ENCODE peak calls at places on chromosomes 12 and 14, in nine cellular contexts. One of them, this sample, is unnamed.

GRCh38 chr12:96478011-96478410 is 11.4 kb upstream of the CFAP54 start:
- DNase-seq in activated T-helper 1 cell treated with anti-CD3 and anti-CD28 coated beads, Interleukin-12 subunit alpha, Interleukin-12 subunit beta, Interleukin-2, Interleukin-4 antibody, amounts not matched to agents 30 ng/mL and 10 ng/mL and 1 ng/mL, durations not matched to agents 14 hours and 24 hours and 36 hours: no peak
- DNase-seq in MCF 10A: no peak
- DNase-seq in KBM-7: no peak
- DNase-seq in astrocyte of the spinal cord: no peak
- DNase-seq in iris pigment epithelial cell: no peak
- DNase-seq in GM04504: no peak
- DNase-seq in OCI-LY7: no peak
- DNase-seq in HT1080: no peak
- DNase-seq in this sample: no peak

GRCh38 chr14:35042632-35043031 is 3.4 kb upstream of the FAM177A1 start:
- DNase-seq in activated T-helper 1 cell treated with anti-CD3 and anti-CD28 coated beads, Interleukin-12 subunit alpha, Interleukin-12 subunit beta, Interleukin-2, Interleukin-4 antibody, amounts not matched to agents 30 ng/mL and 10 ng/mL and 1 ng/mL, durations not matched to agents 14 hours and 24 hours and 36 hours: no peak
- DNase-seq in MCF 10A: no peak
- DNase-seq in KBM-7: no peak
- DNase-seq in astrocyte of the spinal cord: no peak
- DNase-seq in iris pigment epithelial cell: no peak
- DNase-seq in GM04504: no peak
- DNase-seq in OCI-LY7: no peak
- DNase-seq in HT1080: no peak
- DNase-seq in this sample: no peak

GRCh38 chr12:29346764-29347421 is 34.1 kb downstream of the ERGIC2 start:
- DNase-seq in activated T-helper 1 cell treated with anti-CD3 and anti-CD28 coated beads, Interleukin-12 subunit alpha, Interleukin-12 subunit beta, Interleukin-2, Interleukin-4 antibody, amounts not matched to agents 30 ng/mL and 10 ng/mL and 1 ng/mL, durations not matched to agents 14 hours and 24 hours and 36 hours: no peak
- DNase-seq in MCF 10A: no peak
- DNase-seq in KBM-7: no peak
- DNase-seq in astrocyte of the spinal cord: peak
- DNase-seq in iris pigment epithelial cell: peak
- DNase-seq in GM04504: no peak
- DNase-seq in OCI-LY7: no peak
- DNase-seq in HT1080: no peak
- DNase-seq in this sample: no peak

GRCh38 chr14:72666610-72667009 is 227.3 kb downstream of the DPF3 start:
- DNase-seq in activated T-helper 1 cell treated with anti-CD3 and anti-CD28 coated beads, Interleukin-12 subunit alpha, Interleukin-12 subunit beta, Interleukin-2, Interleukin-4 antibody, amounts not matched to agents 30 ng/mL and 10 ng/mL and 1 ng/mL, durations not matched to agents 14 hours and 24 hours and 36 hours: no peak
- DNase-seq in MCF 10A: peak
- DNase-seq in KBM-7: no peak
- DNase-seq in astrocyte of the spinal cord: peak
- DNase-seq in iris pigment epithelial cell: peak
- DNase-seq in GM04504: no peak
- DNase-seq in OCI-LY7: no peak
- DNase-seq in HT1080: peak
- DNase-seq in this sample: peak

GRCh38 chr12:113852273-113852672 is 113.9 kb downstream of the RBM19 start:
- DNase-seq in activated T-helper 1 cell treated with anti-CD3 and anti-CD28 coated beads, Interleukin-12 subunit alpha, Interleukin-12 subunit beta, Interleukin-2, Interleukin-4 antibody, amounts not matched to agents 30 ng/mL and 10 ng/mL and 1 ng/mL, durations not matched to agents 14 hours and 24 hours and 36 hours: no peak
- DNase-seq in MCF 10A: peak
- DNase-seq in KBM-7: no peak
- DNase-seq in astrocyte of the spinal cord: no peak
- DNase-seq in iris pigment epithelial cell: no peak
- DNase-seq in GM04504: no peak
- DNase-seq in OCI-LY7: no peak
- DNase-seq in HT1080: no peak
- DNase-seq in this sample: no peak

GRCh38 chr12:67590122-67590795 is 58.3 kb upstream of the DYRK2 start:
- DNase-seq in activated T-helper 1 cell treated with anti-CD3 and anti-CD28 coated beads, Interleukin-12 subunit alpha, Interleukin-12 subunit beta, Interleukin-2, Interleukin-4 antibody, amounts not matched to agents 30 ng/mL and 10 ng/mL and 1 ng/mL, durations not matched to agents 14 hours and 24 hours and 36 hours: peak
- DNase-seq in MCF 10A: peak
- DNase-seq in KBM-7: no peak
- DNase-seq in astrocyte of the spinal cord: no peak
- DNase-seq in iris pigment epithelial cell: no peak
- DNase-seq in GM04504: no peak
- DNase-seq in OCI-LY7: no peak
- DNase-seq in HT1080: no peak
- DNase-seq in this sample: peak

GRCh38 chr12:128970110-128970509 is 116.8 kb downstream of the GLT1D1 start:
- DNase-seq in activated T-helper 1 cell treated with anti-CD3 and anti-CD28 coated beads, Interleukin-12 subunit alpha, Interleukin-12 subunit beta, Interleukin-2, Interleukin-4 antibody, amounts not matched to agents 30 ng/mL and 10 ng/mL and 1 ng/mL, durations not matched to agents 14 hours and 24 hours and 36 hours: no peak
- DNase-seq in MCF 10A: no peak
- DNase-seq in KBM-7: no peak
- DNase-seq in astrocyte of the spinal cord: no peak
- DNase-seq in iris pigment epithelial cell: no peak
- DNase-seq in GM04504: no peak
- DNase-seq in OCI-LY7: no peak
- DNase-seq in HT1080: no peak
- DNase-seq in this sample: no peak

GRCh38 chr12:31119531-31120211 is 46.0 kb downstream of the DDX11 start:
- DNase-seq in activated T-helper 1 cell treated with anti-CD3 and anti-CD28 coated beads, Interleukin-12 subunit alpha, Interleukin-12 subunit beta, Interleukin-2, Interleukin-4 antibody, amounts not matched to agents 30 ng/mL and 10 ng/mL and 1 ng/mL, durations not matched to agents 14 hours and 24 hours and 36 hours: no peak
- DNase-seq in MCF 10A: no peak
- DNase-seq in KBM-7: no peak
- DNase-seq in astrocyte of the spinal cord: no peak
- DNase-seq in iris pigment epithelial cell: no peak
- DNase-seq in GM04504: no peak
- DNase-seq in OCI-LY7: no peak
- DNase-seq in HT1080: no peak
- DNase-seq in this sample: no peak

GRCh38 chr14:47191693-47192092 is 483.7 kb downstream of the MDGA2 start:
- DNase-seq in activated T-helper 1 cell treated with anti-CD3 and anti-CD28 coated beads, Interleukin-12 subunit alpha, Interleukin-12 subunit beta, Interleukin-2, Interleukin-4 antibody, amounts not matched to agents 30 ng/mL and 10 ng/mL and 1 ng/mL, durations not matched to agents 14 hours and 24 hours and 36 hours: no peak
- DNase-seq in MCF 10A: no peak
- DNase-seq in KBM-7: no peak
- DNase-seq in astrocyte of the spinal cord: no peak
- DNase-seq in iris pigment epithelial cell: peak
- DNase-seq in GM04504: no peak
- DNase-seq in OCI-LY7: no peak
- DNase-seq in HT1080: no peak
- DNase-seq in this sample: no peak

GRCh38 chr14:24903337-24903736 is 146.6 kb downstream of the STXBP6 start:
- DNase-seq in activated T-helper 1 cell treated with anti-CD3 and anti-CD28 coated beads, Interleukin-12 subunit alpha, Interleukin-12 subunit beta, Interleukin-2, Interleukin-4 antibody, amounts not matched to agents 30 ng/mL and 10 ng/mL and 1 ng/mL, durations not matched to agents 14 hours and 24 hours and 36 hours: no peak
- DNase-seq in MCF 10A: no peak
- DNase-seq in KBM-7: no peak
- DNase-seq in astrocyte of the spinal cord: peak
- DNase-seq in iris pigment epithelial cell: peak
- DNase-seq in GM04504: no peak
- DNase-seq in OCI-LY7: no peak
- DNase-seq in HT1080: peak
- DNase-seq in this sample: peak

GRCh38 chr14:58677996-58678395 is 40.2 kb downstream of the DACT1 start:
- DNase-seq in activated T-helper 1 cell treated with anti-CD3 and anti-CD28 coated beads, Interleukin-12 subunit alpha, Interleukin-12 subunit beta, Interleukin-2, Interleukin-4 antibody, amounts not matched to agents 30 ng/mL and 10 ng/mL and 1 ng/mL, durations not matched to agents 14 hours and 24 hours and 36 hours: no peak
- DNase-seq in MCF 10A: no peak
- DNase-seq in KBM-7: no peak
- DNase-seq in astrocyte of the spinal cord: no peak
- DNase-seq in iris pigment epithelial cell: no peak
- DNase-seq in GM04504: no peak
- DNase-seq in OCI-LY7: no peak
- DNase-seq in HT1080: no peak
- DNase-seq in this sample: no peak

GRCh38 chr12:75933136-75933535 is 98.4 kb downstream of the PHLDA1 start:
- DNase-seq in activated T-helper 1 cell treated with anti-CD3 and anti-CD28 coated beads, Interleukin-12 subunit alpha, Interleukin-12 subunit beta, Interleukin-2, Interleukin-4 antibody, amounts not matched to agents 30 ng/mL and 10 ng/mL and 1 ng/mL, durations not matched to agents 14 hours and 24 hours and 36 hours: no peak
- DNase-seq in MCF 10A: peak
- DNase-seq in KBM-7: no peak
- DNase-seq in astrocyte of the spinal cord: peak
- DNase-seq in iris pigment epithelial cell: peak
- DNase-seq in GM04504: peak
- DNase-seq in OCI-LY7: no peak
- DNase-seq in HT1080: peak
- DNase-seq in this sample: peak

GRCh38 chr12:124393831-124394230 is 98.9 kb downstream of the RFLNA start:
- DNase-seq in activated T-helper 1 cell treated with anti-CD3 and anti-CD28 coated beads, Interleukin-12 subunit alpha, Interleukin-12 subunit beta, Interleukin-2, Interleukin-4 antibody, amounts not matched to agents 30 ng/mL and 10 ng/mL and 1 ng/mL, durations not matched to agents 14 hours and 24 hours and 36 hours: no peak
- DNase-seq in MCF 10A: no peak
- DNase-seq in KBM-7: no peak
- DNase-seq in astrocyte of the spinal cord: no peak
- DNase-seq in iris pigment epithelial cell: no peak
- DNase-seq in GM04504: no peak
- DNase-seq in OCI-LY7: no peak
- DNase-seq in HT1080: no peak
- DNase-seq in this sample: no peak

GRCh38 chr12:19771858-19772257 is 332.6 kb downstream of the AEBP2 start:
- DNase-seq in activated T-helper 1 cell treated with anti-CD3 and anti-CD28 coated beads, Interleukin-12 subunit alpha, Interleukin-12 subunit beta, Interleukin-2, Interleukin-4 antibody, amounts not matched to agents 30 ng/mL and 10 ng/mL and 1 ng/mL, durations not matched to agents 14 hours and 24 hours and 36 hours: no peak
- DNase-seq in MCF 10A: no peak
- DNase-seq in KBM-7: no peak
- DNase-seq in astrocyte of the spinal cord: peak
- DNase-seq in iris pigment epithelial cell: peak
- DNase-seq in GM04504: no peak
- DNase-seq in OCI-LY7: no peak
- DNase-seq in HT1080: peak
- DNase-seq in this sample: no peak

GRCh38 chr14:43983721-43984120 is 523.4 kb downstream of the FSCB start:
- DNase-seq in activated T-helper 1 cell treated with anti-CD3 and anti-CD28 coated beads, Interleukin-12 subunit alpha, Interleukin-12 subunit beta, Interleukin-2, Interleukin-4 antibody, amounts not matched to agents 30 ng/mL and 10 ng/mL and 1 ng/mL, durations not matched to agents 14 hours and 24 hours and 36 hours: no peak
- DNase-seq in MCF 10A: no peak
- DNase-seq in KBM-7: no peak
- DNase-seq in astrocyte of the spinal cord: no peak
- DNase-seq in iris pigment epithelial cell: no peak
- DNase-seq in GM04504: no peak
- DNase-seq in OCI-LY7: no peak
- DNase-seq in HT1080: no peak
- DNase-seq in this sample: no peak

GRCh38 chr12:47808049-47808448 is 11.7 kb downstream of the HDAC7 start:
- DNase-seq in activated T-helper 1 cell treated with anti-CD3 and anti-CD28 coated beads, Interleukin-12 subunit alpha, Interleukin-12 subunit beta, Interleukin-2, Interleukin-4 antibody, amounts not matched to agents 30 ng/mL and 10 ng/mL and 1 ng/mL, durations not matched to agents 14 hours and 24 hours and 36 hours: peak
- DNase-seq in MCF 10A: no peak
- DNase-seq in KBM-7: peak
- DNase-seq in astrocyte of the spinal cord: peak
- DNase-seq in iris pigment epithelial cell: peak
- DNase-seq in GM04504: no peak
- DNase-seq in OCI-LY7: peak
- DNase-seq in HT1080: peak
- DNase-seq in this sample: no peak

This sample was measured in mammary epithelial cell.